ENCODE peak calls at places on chromosomes 7 and 10, in eight cellular contexts. K is CD4-positive, alpha-beta T cell; L is NB4; G is GM12878; U is NCI-H1105 treated with DMSO at 0.1 percent for 48 hours; R is activated naive CD8-positive, alpha-beta T cell treated with anti-CD3 and anti-CD28 coated beads, Interleukin-2, amount 50 U/mL, for 24 hours; V is GM12892; A is AG09309. O is an unnamed sample.

GRCh38 chr10:38054361-38054797 is 39.8 kb upstream of the ZNF37A start:
- DNase-seq in A (peak), U (no peak), L (peak), K (no peak), V (no peak), R (no peak), G (no peak), O (no peak)

GRCh38 chr10:59036311-59037017 is 140.0 kb upstream of the PHYHIPL start:
- DNase-seq in R (no peak), L (no peak), V (no peak), G (peak), K (no peak), A (no peak), U (no peak), O (no peak)

GRCh38 chr10:107899075-107899474 is 734.6 kb upstream of the SORCS1 start:
- DNase-seq in R (no peak), K (no peak), L (no peak), V (no peak), G (no peak), U (no peak), A (no peak), O (no peak)

GRCh38 chr10:88880287-88881094 is 446 bp downstream of the STAMBPL1 start:
- DNase-seq in V (peak), G (peak), R (peak), K (peak), A (no peak), L (peak), U (peak), O (peak)

GRCh38 chr10:63071145-63071544 is 62.0 kb upstream of the NRBF2 start:
- DNase-seq in R (no peak), K (no peak), U (peak), L (no peak), A (no peak), G (no peak), V (no peak), O (no peak)

GRCh38 chr10:52004342-52004949 is 305.1 kb upstream of the CSTF2T start:
- DNase-seq in G (no peak), A (peak), K (no peak), U (no peak), L (peak), R (no peak), V (no peak), O (no peak)

GRCh38 chr7:101952355-101953247 is 135.2 kb downstream of the CUX1 start:
- DNase-seq in V (no peak), K (no peak), L (peak), A (peak), U (no peak), R (peak), G (no peak), O (no peak)

GRCh38 chr10:28503114-28503513 is 29.8 kb upstream of the WAC start:
- DNase-seq in A (peak), K (no peak), R (no peak), V (no peak), G (no peak), U (peak), L (no peak), O (no peak)

GRCh38 chr7:50204576-50204975 is 99.9 kb upstream of the IKZF1 start:
- DNase-seq in V (no peak), A (no peak), U (no peak), L (peak), G (no peak), R (no peak), K (peak), O (no peak)

GRCh38 chr7:7516156-7516555 is 19.5 kb downstream of the COL28A1 start:
- DNase-seq in K (no peak), G (no peak), A (no peak), L (no peak), U (no peak), V (no peak), R (no peak), O (no peak)

GRCh38 chr10:60808031-60808430 is 29.8 kb downstream of the CDK1 start:
- DNase-seq in K (no peak), U (no peak), G (no peak), A (peak), R (no peak), V (no peak), L (no peak), O (no peak)

GRCh38 chr7:7181519-7182155 is 707 bp upstream of the C1GALT1 start:
- DNase-seq in R (peak), K (peak), L (peak), A (no peak), U (peak), V (peak), G (peak), O (peak)

GRCh38 chr7:151179946-151180345 is 7.1 kb downstream of the ASB10 start:
- DNase-seq in L (no peak), K (no peak), G (no peak), A (no peak), U (no peak), R (no peak), V (peak), O (no peak)

GRCh38 chr7:105664816-105665525 is 83.7 kb upstream of the EFCAB10 start:
- DNase-seq in L (peak), R (no peak), A (no peak), U (peak), V (no peak), G (no peak), K (no peak), O (no peak)

GRCh38 chr7:30920584-30921539 is 9.2 kb downstream of the AQP1 start:
- DNase-seq in K (no peak), R (no peak), G (no peak), A (no peak), U (no peak), L (no peak), V (no peak), O (no peak)

GRCh38 chr7:128056901-128057300 is 25.7 kb upstream of the LRRC4 start:
- DNase-seq in G (no peak), U (no peak), L (no peak), K (no peak), A (peak), V (no peak), R (no peak), O (no peak)

GRCh38 chr10:26334932-26335573 is 103.1 kb upstream of the APBB1IP start:
- DNase-seq in R (peak), K (peak), V (peak), L (peak), A (peak), G (peak), U (peak), O (peak)

GRCh38 chr7:14000247-14000646 is 10.8 kb upstream of the ETV1 start:
- DNase-seq in K (no peak), G (no peak), A (no peak), U (no peak), L (no peak), R (no peak), V (no peak), O (no peak)

GRCh38 chr10:117370205-117370604 is 5.0 kb downstream of the PDZD8 start:
- DNase-seq in V (no peak), R (no peak), A (no peak), L (no peak), K (no peak), U (no peak), G (no peak), O (no peak)

GRCh38 chr10:61320996-61321395 is 132.2 kb downstream of the TMEM26 start:
- DNase-seq in L (no peak), U (no peak), V (no peak), G (no peak), R (no peak), A (no peak), K (no peak), O (no peak)

GRCh38 chr10:1188556-1189135 is 132.5 kb downstream of the WDR37 start:
- DNase-seq in U (no peak), L (no peak), V (no peak), A (no peak), G (no peak), R (no peak), K (no peak), O (no peak)

GRCh38 chr7:8436965-8437364 is 3.6 kb downstream of the NXPH1 start:
- DNase-seq in R (peak), U (no peak), G (peak), A (no peak), V (peak), K (no peak), L (peak), O (no peak)

GRCh38 chr7:34011711-34012110 is 106.4 kb downstream of the BMPER start:
- DNase-seq in R (no peak), U (no peak), G (no peak), K (no peak), L (no peak), A (peak), V (no peak), O (no peak)

GRCh38 chr7:107262857-107263256 is 94.1 kb downstream of the HBP1 start:
- DNase-seq in U (no peak), K (no peak), A (no peak), V (no peak), R (no peak), G (no peak), L (no peak), O (no peak)

GRCh38 chr10:4343798-4344370 is 482.1 kb upstream of the AKR1E2 start:
- DNase-seq in K (no peak), U (no peak), G (no peak), V (no peak), A (no peak), L (no peak), R (no peak), O (no peak)

GRCh38 chr10:124721295-124722052 is 22.7 kb downstream of the FAM53B start:
- DNase-seq in V (no peak), R (no peak), G (no peak), U (no peak), L (peak), K (no peak), A (no peak), O (no peak)

GRCh38 chr10:91931526-91932190 is 8.1 kb downstream of the BTAF1 start:
- DNase-seq in R (no peak), A (no peak), V (no peak), K (no peak), L (no peak), U (no peak), G (no peak), O (no peak)

GRCh38 chr7:128137096-128137655 is 103.9 kb upstream of the LEP start:
- DNase-seq in V (no peak), A (peak), K (no peak), R (no peak), U (no peak), L (peak), G (no peak), O (no peak)

GRCh38 chr7:26857534-26858228 is 6.7 kb downstream of the SKAP2 start:
- DNase-seq in K (no peak), R (peak), U (no peak), A (no peak), G (no peak), V (no peak), L (peak), O (peak)

GRCh38 chr10:10996966-10997620 is 20.6 kb upstream of the CELF2 start:
- DNase-seq in A (no peak), L (no peak), R (no peak), G (no peak), U (no peak), K (no peak), V (no peak), O (no peak)